ENCODE peak calls at places on chromosomes 7 and 10, in six cellular contexts. X, A, W, K, Y and Q are unnamed samples.

GRCh38 chr10:24947304-24948097 is 4.9 kb downstream of the PRTFDC1 start:
- DNase-seq in A (no peak), W (no peak), Y (peak; percentile 73), K (no peak), X (no peak), Q (no peak)

GRCh38 chr7:41313171-41313570 is 389.7 kb downstream of the INHBA start:
- DNase-seq in K (no peak), X (no peak), W (no peak), A (no peak), Y (peak; percentile 45), Q (no peak)

GRCh38 chr10:24920907-24921881 is 31.2 kb downstream of the PRTFDC1 start:
- DNase-seq in K (peak; percentile 50), A (no peak), X (no peak), W (peak; percentile 85), Y (peak; percentile 99), Q (no peak)

GRCh38 chr7:151137076-151137611 is 30.4 kb downstream of the GBX1 start:
- DNase-seq in X (no peak), K (no peak), Y (no peak), A (no peak), W (peak; percentile 46), Q (no peak)

GRCh38 chr7:142615508-142615907 is 133.8 kb upstream of the PRSS1 start:
- DNase-seq in Y (no peak), A (no peak), X (no peak), K (no peak), W (no peak), Q (no peak)

GRCh38 chr7:24916463-24917040 is 63.4 kb downstream of the OSBPL3 start:
- DNase-seq in K (no peak), A (no peak), Y (no peak), X (no peak), W (no peak), Q (no peak)

GRCh38 chr10:6171891-6172354 is 30.8 kb upstream of the PFKFB3 start:
- DNase-seq in X (no peak), W (peak; percentile 80), A (no peak), Y (peak; percentile 96), K (peak; percentile 73), Q (peak; percentile 63)

GRCh38 chr10:11759347-11759746 is 17.2 kb downstream of the ECHDC3 start:
- DNase-seq in W (no peak), X (no peak), A (no peak), K (no peak), Y (no peak), Q (no peak)

GRCh38 chr10:89151857-89152256 is 55.3 kb downstream of the CH25H start:
- DNase-seq in W (no peak), Y (peak; percentile 89), K (no peak), A (no peak), X (no peak), Q (no peak)

GRCh38 chr10:104331208-104331838 is 6.9 kb downstream of the ITPRIP start:
- DNase-seq in X (no peak), Y (peak; percentile 84), W (peak; percentile 45), A (no peak), K (no peak), Q (no peak)

GRCh38 chr7:22488643-22489462 is 11.1 kb downstream of the STEAP1B start:
- DNase-seq in K (peak; percentile 55), A (peak; percentile 71), Y (peak; percentile 73), X (peak; percentile 29), W (no peak), Q (peak; percentile 86)

GRCh38 chr10:113121153-113121552 is 171.1 kb downstream of the TCF7L2 start:
- DNase-seq in W (no peak), X (no peak), Y (no peak), A (no peak), K (no peak), Q (no peak)

GRCh38 chr7:131562941-131563340 is 6.5 kb upstream of the PODXL start:
- DNase-seq in Y (peak; percentile 64), X (no peak), K (no peak), W (no peak), A (no peak), Q (no peak)

DNA sequence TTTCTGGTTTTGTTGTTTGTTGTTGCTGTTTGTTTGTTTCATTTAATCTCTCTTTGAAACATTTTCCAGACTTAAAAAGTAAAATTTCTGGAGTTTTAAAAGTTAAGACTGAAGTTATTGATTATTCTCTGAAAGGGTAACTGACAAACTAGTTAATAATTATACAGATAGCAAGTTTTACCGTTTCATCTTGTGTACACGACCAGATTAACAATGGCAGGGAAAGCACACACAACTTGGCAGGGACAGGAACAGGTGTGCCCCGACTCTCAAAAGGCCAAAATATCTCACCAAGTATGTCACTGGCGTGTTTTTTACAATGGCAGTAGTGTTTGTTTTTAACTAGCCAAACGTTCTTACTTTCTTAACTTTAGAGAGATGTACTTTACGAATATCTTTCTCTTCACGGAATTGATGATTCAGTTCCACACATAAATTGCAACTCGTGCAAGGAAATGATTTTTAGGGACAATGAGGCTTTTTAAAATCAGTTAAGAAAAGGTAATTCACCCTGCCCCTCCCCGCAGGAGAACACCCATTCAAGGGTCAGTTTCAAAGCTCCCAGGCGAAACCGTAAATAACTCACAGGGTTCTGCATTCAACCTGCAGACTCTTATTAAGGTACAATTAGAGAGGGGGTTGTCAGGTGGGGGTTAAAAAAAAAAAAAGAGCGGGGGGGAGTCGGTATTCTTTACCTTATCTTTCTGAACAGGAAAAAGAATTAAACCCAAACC is 3.5 kb downstream of the CTBP2 start:
- DNase-seq in W (no peak), X (no peak), K (no peak), A (no peak), Y (no peak), Q (no peak)
- H3K27ac ChIP-seq in W (peak overlapping the region; percentile 68), X (no peak overlapping the region), K (peak overlapping the region; percentile 98), A (peak overlapping the region; percentile 99), Y (peak overlapping the region; percentile 16), Q (peak overlapping the region; percentile 82)

GRCh38 chr10:80199828-80200227 is 5.5 kb downstream of the ANXA11 start:
- DNase-seq in Y (peak; percentile 82), W (no peak), A (no peak), X (no peak), K (peak; percentile 49), Q (peak; percentile 41)
- TF ChIP-seq CTCF in Y (peak; percentile 26), W (no peak), A (peak; percentile 46), X (no peak), K (peak; percentile 24), Q (no peak)

DNA sequence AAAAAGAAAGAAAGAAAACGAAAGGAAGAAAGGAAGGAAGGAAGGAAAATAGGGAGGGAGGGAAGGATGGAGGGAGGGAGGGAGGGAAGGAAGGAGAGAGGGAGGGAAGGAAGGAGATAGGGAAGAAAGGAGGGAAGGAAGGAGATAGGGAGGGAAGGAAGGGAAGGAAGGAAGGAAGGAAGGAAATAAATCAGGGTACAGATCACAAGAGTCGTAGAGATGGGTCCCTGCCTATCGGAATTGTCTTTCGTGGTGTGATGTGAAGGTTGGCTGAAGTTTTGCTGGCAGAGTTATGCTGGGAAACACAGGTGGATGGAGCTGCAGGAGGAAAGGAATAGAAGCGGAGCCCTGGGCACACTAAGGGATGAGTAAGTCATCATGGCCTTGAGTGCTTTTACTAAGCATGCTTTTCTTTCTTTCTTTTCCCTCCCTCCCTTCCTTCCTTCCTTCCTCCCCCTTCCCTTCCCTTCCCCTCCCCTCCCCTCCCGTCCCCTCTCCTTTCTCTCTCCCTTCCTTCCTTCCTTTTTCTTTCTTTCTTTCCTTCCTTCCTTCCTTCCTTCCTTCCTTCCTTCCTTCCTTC is 11.9 kb upstream of the TPST1 start:
- DNase-seq in Y (no peak), W (no peak), K (no peak), X (no peak), A (no peak), Q (no peak)
- H3K4me1 ChIP-seq in Y (peaks cover 1% of the 10 kb centered on the region), W (no peaks in the 10 kb centered on the region), K (no peaks in the 10 kb centered on the region), X (no peaks in the 10 kb centered on the region), A (no peaks in the 10 kb centered on the region), Q (no peaks in the 10 kb centered on the region)

GRCh38 chr7:21193895-21194294 is 234.0 kb upstream of the SP4 start:
- DNase-seq in X (no peak), Y (no peak), K (no peak), W (no peak), A (no peak), Q (no peak)
- H3K27ac ChIP-seq in X (no peak overlapping the region), Y (no peak overlapping the region), K (no peak overlapping the region), W (no peak overlapping the region), A (no peak overlapping the region), Q (no peak overlapping the region)